ENCODE peak calls at places on chromosomes 2 and 18, in seven cellular contexts. One of them, this sample, is unnamed. For H3K9me3, the result is how much of the 10 kb centered on the place peaks cover.

GRCh38 chr2:109439315-109439714 is 174.5 kb downstream of the SEPTIN10 start:
- DNase-seq in Peyer's patch: no peak
- DNase-seq in left ventricle myocardium inferior: no peak
- DNase-seq in K562: no peak
- DNase-seq in sigmoid colon: peak
- DNase-seq in left lung: no peak
- DNase-seq in mucosa of descending colon: no peak
- DNase-seq in this sample: no peak

GRCh38 chr2:167057461-167057860 is 169.2 kb downstream of the XIRP2 start:
- DNase-seq in mucosa of descending colon: no peak
- DNase-seq in left ventricle myocardium inferior: no peak
- DNase-seq in sigmoid colon: no peak
- DNase-seq in left lung: no peak
- DNase-seq in K562: no peak
- DNase-seq in Peyer's patch: no peak
- DNase-seq in this sample: no peak

GRCh38 chr2:98454500-98455235 is 10.0 kb downstream of the INPP4A start:
- DNase-seq in sigmoid colon: peak
- DNase-seq in left lung: no peak
- DNase-seq in Peyer's patch: no peak
- DNase-seq in left ventricle myocardium inferior: no peak
- DNase-seq in K562: peak
- DNase-seq in mucosa of descending colon: no peak
- DNase-seq in this sample: no peak

GRCh38 chr2:36748166-36748565 is 51.7 kb downstream of the VIT start:
- DNase-seq in Peyer's patch: no peak
- DNase-seq in K562: no peak
- DNase-seq in sigmoid colon: no peak
- DNase-seq in left lung: no peak
- DNase-seq in left ventricle myocardium inferior: no peak
- DNase-seq in mucosa of descending colon: no peak
- DNase-seq in this sample: no peak

GRCh38 chr2:165793779-165794519 is at the start of gene GALNT3:
- DNase-seq in mucosa of descending colon: peak
- DNase-seq in K562: no peak
- DNase-seq in left ventricle myocardium inferior: no peak
- DNase-seq in left lung: peak
- DNase-seq in sigmoid colon: peak
- DNase-seq in Peyer's patch: peak
- DNase-seq in this sample: peak

GRCh38 chr2:54429811-54430600 is 26.1 kb upstream of the SPTBN1 start:
- DNase-seq in Peyer's patch: no peak
- DNase-seq in K562: peak
- DNase-seq in left ventricle myocardium inferior: no peak
- DNase-seq in sigmoid colon: no peak
- DNase-seq in mucosa of descending colon: no peak
- DNase-seq in left lung: no peak
- DNase-seq in this sample: no peak

GRCh38 chr2:85524567-85524923 is 14.4 kb upstream of the MAT2A start:
- DNase-seq in left ventricle myocardium inferior: no peak
- DNase-seq in left lung: no peak
- DNase-seq in mucosa of descending colon: no peak
- DNase-seq in sigmoid colon: no peak
- DNase-seq in K562: peak
- DNase-seq in Peyer's patch: no peak
- DNase-seq in this sample: no peak

GRCh38 chr18:45566025-45566740 is 49.1 kb upstream of the SLC14A2 start:
- DNase-seq in K562: no peak
- DNase-seq in sigmoid colon: no peak
- DNase-seq in left ventricle myocardium inferior: peak
- DNase-seq in left lung: no peak
- DNase-seq in Peyer's patch: no peak
- DNase-seq in mucosa of descending colon: no peak
- DNase-seq in this sample: no peak

GRCh38 chr2:193011870-193012269 is 817.1 kb upstream of the TMEFF2 start:
- DNase-seq in Peyer's patch: no peak
- DNase-seq in mucosa of descending colon: no peak
- DNase-seq in sigmoid colon: no peak
- DNase-seq in left lung: no peak
- DNase-seq in left ventricle myocardium inferior: no peak
- DNase-seq in K562: no peak
- DNase-seq in this sample: no peak

GRCh38 chr2:117684919-117685318 is 129.6 kb upstream of the DDX18 start:
- DNase-seq in K562: no peak
- DNase-seq in left lung: no peak
- DNase-seq in sigmoid colon: no peak
- DNase-seq in mucosa of descending colon: no peak
- DNase-seq in left ventricle myocardium inferior: no peak
- DNase-seq in Peyer's patch: no peak
- DNase-seq in this sample: no peak

GRCh38 chr2:160494243-160494642 is 636 bp upstream of the RBMS1 start:
- DNase-seq in left ventricle myocardium inferior: no peak
- DNase-seq in Peyer's patch: no peak
- DNase-seq in K562: no peak
- DNase-seq in mucosa of descending colon: no peak
- DNase-seq in sigmoid colon: no peak
- DNase-seq in left lung: no peak
- DNase-seq in this sample: no peak

GRCh38 chr2:239598732-239599090 is 197.9 kb upstream of the HDAC4 start:
- DNase-seq in sigmoid colon: peak
- DNase-seq in left ventricle myocardium inferior: no peak
- DNase-seq in Peyer's patch: peak
- DNase-seq in K562: no peak
- DNase-seq in mucosa of descending colon: peak
- DNase-seq in left lung: peak
- DNase-seq in this sample: no peak

GRCh38 chr2:133270550-133270949 is 297.7 kb downstream of the NCKAP5 start:
- DNase-seq in left ventricle myocardium inferior: no peak
- DNase-seq in mucosa of descending colon: no peak
- DNase-seq in K562: peak
- DNase-seq in Peyer's patch: no peak
- DNase-seq in left lung: no peak
- DNase-seq in sigmoid colon: no peak
- DNase-seq in this sample: no peak

GRCh38 chr2:29070542-29070941 is 3.8 kb downstream of the PCARE start:
- DNase-seq in left ventricle myocardium inferior: no peak
- DNase-seq in left lung: no peak
- DNase-seq in mucosa of descending colon: no peak
- DNase-seq in Peyer's patch: no peak
- DNase-seq in sigmoid colon: no peak
- DNase-seq in K562: no peak
- DNase-seq in this sample: no peak

GRCh38 chr2:96917008-96917575 is 47.2 kb upstream of the SEMA4C start:
- DNase-seq in sigmoid colon: no peak
- DNase-seq in left ventricle myocardium inferior: no peak
- DNase-seq in K562: no peak
- DNase-seq in left lung: peak
- DNase-seq in Peyer's patch: no peak
- DNase-seq in mucosa of descending colon: peak
- DNase-seq in this sample: no peak

GRCh38 chr2:96920801-96921560 is 51.1 kb upstream of the SEMA4C start:
- DNase-seq in mucosa of descending colon: no peak
- DNase-seq in K562: no peak
- DNase-seq in sigmoid colon: no peak
- DNase-seq in left ventricle myocardium inferior: no peak
- DNase-seq in left lung: peak
- DNase-seq in Peyer's patch: no peak
- DNase-seq in this sample: no peak

GRCh38 chr2:96916156-96917007 is 46.5 kb upstream of the SEMA4C start:
- DNase-seq in mucosa of descending colon: no peak
- DNase-seq in left ventricle myocardium inferior: no peak
- DNase-seq in K562: no peak
- DNase-seq in sigmoid colon: peak
- DNase-seq in left lung: no peak
- DNase-seq in Peyer's patch: no peak
- DNase-seq in this sample: no peak

GRCh38 chr2:96918092-96918753 is 48.3 kb upstream of the SEMA4C start:
- DNase-seq in mucosa of descending colon: no peak
- DNase-seq in sigmoid colon: no peak
- DNase-seq in left ventricle myocardium inferior: no peak
- DNase-seq in Peyer's patch: no peak
- DNase-seq in left lung: no peak
- DNase-seq in K562: no peak
- DNase-seq in this sample: no peak

GRCh38 chr2:96918754-96919550 is 49.1 kb upstream of the SEMA4C start:
- DNase-seq in left lung: peak
- DNase-seq in Peyer's patch: no peak
- DNase-seq in left ventricle myocardium inferior: no peak
- DNase-seq in mucosa of descending colon: no peak
- DNase-seq in sigmoid colon: no peak
- DNase-seq in K562: peak
- DNase-seq in this sample: no peak
- H3K9me3 ChIP-seq in left lung: under half
- H3K9me3 ChIP-seq in Peyer's patch: under half
- H3K9me3 ChIP-seq in left ventricle myocardium inferior: under half
- H3K9me3 ChIP-seq in mucosa of descending colon: under half
- H3K9me3 ChIP-seq in sigmoid colon: under half
- H3K9me3 ChIP-seq in K562: under half
- H3K9me3 ChIP-seq in this sample: under half

DNA sequence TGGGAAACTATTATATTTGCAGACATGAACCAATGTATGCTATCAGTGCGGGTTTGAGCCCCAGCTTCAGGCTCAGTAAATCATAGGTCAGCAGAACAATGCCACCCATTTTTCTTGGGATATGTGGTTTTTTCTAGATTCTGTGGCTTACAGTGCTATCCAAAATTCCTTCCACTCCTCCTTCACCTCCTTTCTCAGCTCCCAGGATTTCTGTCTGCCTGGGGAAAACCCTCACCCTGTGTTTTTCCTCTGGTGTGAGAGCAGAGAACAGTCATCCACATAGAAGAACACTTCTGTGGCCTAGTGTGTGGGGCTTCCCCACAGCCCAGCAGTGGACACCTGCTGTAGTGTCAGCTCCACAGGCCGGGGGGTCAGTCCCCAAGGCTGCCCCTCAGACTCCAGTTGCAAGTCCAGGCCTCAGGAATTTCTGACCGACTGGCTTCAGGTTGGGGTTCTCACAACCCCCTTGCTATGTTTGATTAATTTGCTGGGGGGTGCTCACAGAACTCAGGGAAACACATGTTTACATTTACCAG is 238.2 kb downstream of the LDLRAD4 start:
- DNase-seq in K562: no peak
- DNase-seq in left ventricle myocardium inferior: no peak
- DNase-seq in left lung: no peak
- DNase-seq in sigmoid colon: no peak
- DNase-seq in Peyer's patch: no peak
- DNase-seq in mucosa of descending colon: no peak
- DNase-seq in this sample: no peak
- H3K9me3 ChIP-seq in K562: under half
- H3K9me3 ChIP-seq in left ventricle myocardium inferior: under half
- H3K9me3 ChIP-seq in left lung: under half
- H3K9me3 ChIP-seq in sigmoid colon: under half
- H3K9me3 ChIP-seq in Peyer's patch: under half
- H3K9me3 ChIP-seq in mucosa of descending colon: under half
- H3K9me3 ChIP-seq in this sample: under half

GRCh38 chr2:95377216-95377530 is 25.3 kb upstream of the FAHD2A start:
- DNase-seq in sigmoid colon: peak
- DNase-seq in left lung: no peak
- DNase-seq in K562: no peak
- DNase-seq in Peyer's patch: no peak
- DNase-seq in left ventricle myocardium inferior: peak
- DNase-seq in mucosa of descending colon: no peak
- DNase-seq in this sample: no peak
- H3K9me3 ChIP-seq in sigmoid colon: under half
- H3K9me3 ChIP-seq in left lung: under half
- H3K9me3 ChIP-seq in K562: under half
- H3K9me3 ChIP-seq in Peyer's patch: under half
- H3K9me3 ChIP-seq in left ventricle myocardium inferior: under half
- H3K9me3 ChIP-seq in mucosa of descending colon: under half
- H3K9me3 ChIP-seq in this sample: under half

GRCh38 chr18:36112302-36112701 is 16.8 kb downstream of the SLC39A6 start:
- DNase-seq in K562: no peak
- DNase-seq in mucosa of descending colon: no peak
- DNase-seq in sigmoid colon: no peak
- DNase-seq in left lung: no peak
- DNase-seq in left ventricle myocardium inferior: no peak
- DNase-seq in Peyer's patch: no peak
- DNase-seq in this sample: no peak

GRCh38 chr18:36109737-36110136 is 19.4 kb downstream of the SLC39A6 start:
- DNase-seq in K562: no peak
- DNase-seq in left lung: no peak
- DNase-seq in Peyer's patch: no peak
- DNase-seq in sigmoid colon: no peak
- DNase-seq in left ventricle myocardium inferior: no peak
- DNase-seq in mucosa of descending colon: no peak
- DNase-seq in this sample: no peak

GRCh38 chr18:36114251-36114650 is 14.9 kb downstream of the SLC39A6 start:
- DNase-seq in left lung: no peak
- DNase-seq in K562: no peak
- DNase-seq in Peyer's patch: no peak
- DNase-seq in sigmoid colon: no peak
- DNase-seq in mucosa of descending colon: no peak
- DNase-seq in left ventricle myocardium inferior: no peak
- DNase-seq in this sample: no peak

GRCh38 chr18:36120297-36120696 is 8.8 kb downstream of the SLC39A6 start:
- DNase-seq in sigmoid colon: no peak
- DNase-seq in left ventricle myocardium inferior: no peak
- DNase-seq in left lung: no peak
- DNase-seq in Peyer's patch: no peak
- DNase-seq in mucosa of descending colon: no peak
- DNase-seq in K562: no peak
- DNase-seq in this sample: no peak

DNA sequence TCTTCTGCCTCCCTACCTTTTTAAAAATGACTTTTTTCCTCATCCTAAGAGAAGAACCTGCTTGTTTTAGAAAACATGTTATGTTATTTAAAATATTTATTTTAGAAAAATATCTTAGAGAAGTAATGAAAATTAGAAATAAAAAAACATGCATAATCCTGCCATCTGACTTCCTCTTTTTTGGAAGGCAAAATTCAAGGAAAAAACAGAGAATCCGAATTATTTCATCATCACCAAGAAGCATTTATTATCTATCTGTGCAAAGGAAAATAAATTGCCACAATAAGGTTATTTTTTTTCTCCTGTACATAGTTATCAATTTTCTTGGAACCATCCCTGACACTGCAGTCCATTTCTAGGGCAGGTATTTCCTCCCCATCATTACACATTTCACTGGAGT is 14.4 kb downstream of the SLC39A6 start:
- DNase-seq in left ventricle myocardium inferior: no peak
- DNase-seq in mucosa of descending colon: no peak
- DNase-seq in K562: no peak
- DNase-seq in sigmoid colon: no peak
- DNase-seq in left lung: no peak
- DNase-seq in Peyer's patch: no peak
- DNase-seq in this sample: no peak
- H3K9me3 ChIP-seq in left ventricle myocardium inferior: under half
- H3K9me3 ChIP-seq in mucosa of descending colon: under half
- H3K9me3 ChIP-seq in K562: under half
- H3K9me3 ChIP-seq in sigmoid colon: under half
- H3K9me3 ChIP-seq in left lung: under half
- H3K9me3 ChIP-seq in Peyer's patch: under half
- H3K9me3 ChIP-seq in this sample: under half